ENCODE peak calls at places on chromosome 20, in six cellular contexts. O, N, I, T, W and B are unnamed samples.

GRCh38 chr20:4300921-4301320 is 285.6 kb upstream of the RNF24 start:
- DNase-seq in N (no peak), I (no peak), T (no peak), W (no peak), O (no peak), B (no peak)

GRCh38 chr20:20663841-20664240 is 48.6 kb downstream of the RALGAPA2 start:
- DNase-seq in I (no peak), N (no peak), W (no peak), O (peak; percentile 17), T (no peak), B (no peak)

GRCh38 chr20:45337367-45338120 is 10.7 kb downstream of the SDC4 start:
- DNase-seq in O (peak; percentile 98), T (no peak), W (peak; percentile 88), N (no peak), I (peak; percentile 63), B (no peak)

GRCh38 chr20:35306931-35307517 is 14.8 kb upstream of the FAM83C start:
- DNase-seq in W (peak; percentile 83), I (no peak), T (no peak), N (no peak), O (peak; percentile 87), B (no peak)

GRCh38 chr20:43766395-43766794 is 39.6 kb upstream of the GTSF1L start:
- DNase-seq in W (no peak), I (peak; percentile 50), T (no peak), O (no peak), N (peak; percentile 32), B (no peak)

GRCh38 chr20:62737971-62738881 is 29.6 kb downstream of the NTSR1 start:
- DNase-seq in N (no peak), T (peak; percentile 36), I (no peak), O (no peak), W (no peak), B (no peak)

GRCh38 chr20:47859255-47859654 is 74.0 kb upstream of the SULF2 start:
- DNase-seq in O (peak; percentile 3), W (no peak), T (no peak), N (no peak), I (no peak), B (no peak)

GRCh38 chr20:43331911-43332310 is 125.8 kb upstream of the SRSF6 start:
- DNase-seq in W (no peak), O (no peak), T (no peak), N (no peak), I (peak; percentile 26), B (no peak)

GRCh38 chr20:58044286-58044685 is 184.2 kb downstream of the ANKRD60 start:
- DNase-seq in T (no peak), I (no peak), W (no peak), O (no peak), N (no peak), B (no peak)

GRCh38 chr20:63363013-63363957 is 2.1 kb upstream of the CHRNA4 start:
- DNase-seq in W (no peak), O (no peak), N (no peak), T (no peak), I (no peak), B (no peak)

GRCh38 chr20:35344354-35344837 is 52.2 kb upstream of the FAM83C start:
- DNase-seq in I (peak; percentile 23), T (no peak), N (no peak), O (peak; percentile 98), W (peak; percentile 95), B (no peak)

GRCh38 chr20:43583982-43584432 is 6.7 kb upstream of the IFT52 start:
- DNase-seq in T (peak; percentile 72), W (peak; percentile 48), N (no peak), O (peak; percentile 99), I (peak; percentile 37), B (no peak)

GRCh38 chr20:43066061-43066575 is 123.6 kb downstream of the PTPRT start:
- DNase-seq in T (no peak), I (no peak), O (no peak), W (no peak), N (no peak), B (no peak)

GRCh38 chr20:23101696-23102095 is 15.6 kb upstream of the CD93 start:
- DNase-seq in I (no peak), W (no peak), O (no peak), N (no peak), T (no peak), B (no peak)

GRCh38 chr20:57194154-57194553 is 72.3 kb downstream of the BMP7 start:
- DNase-seq in I (no peak), W (no peak), T (no peak), N (no peak), O (no peak), B (no peak)

GRCh38 chr20:53963670-53964466 is 106.5 kb downstream of the BCAS1 start:
- DNase-seq in O (no peak), W (no peak), N (no peak), T (no peak), I (no peak), B (no peak)

GRCh38 chr20:21353236-21353635 is 44.1 kb downstream of the NKX2-4 start:
- DNase-seq in W (peak; percentile 34), N (no peak), I (no peak), T (no peak), O (peak; percentile 84), B (no peak)

GRCh38 chr20:56400001-56400640 is 7.7 kb downstream of the CSTF1 start:
- DNase-seq in W (peak; percentile 67), T (no peak), N (no peak), O (peak; percentile 69), I (peak; percentile 56), B (peak; percentile 23)

GRCh38 chr20:44328428-44328827 is 8.4 kb upstream of the R3HDML start:
- DNase-seq in T (no peak), N (no peak), I (no peak), O (no peak), W (no peak), B (no peak)